ENCODE peak calls at places on chromosome 19, in ten cellular contexts. J is HT1080; I is HL-60; T is Daoy; S is NCI-H2081; C is EH; N is frontal cortex; W is fibroblast of lung; Z is Peyer's patch; G is stimulated activated CD4-positive, alpha-beta T cell treated with anti-CD3 and anti-CD28 coated beads, Interleukin-4, amount 100 ng/mL, for 1 hour. H is an unnamed sample.

GRCh38 chr19:13056052-13056660 is 46.5 kb downstream of the LYL1 start:
- DNase-seq in J (peak; percentile 97), I (no peak), T (peak; percentile 96), S (no peak), C (peak; percentile 80), N (no peak), W (peak; percentile 92), Z (no peak), G (no peak), H (no peak)

GRCh38 chr19:51135004-51135403 is 7.1 kb upstream of the SIGLEC7 start:
- DNase-seq in J (no peak), I (no peak), T (no peak), S (no peak), C (no peak), N (no peak), W (no peak), Z (no peak), G (no peak), H (no peak)

GRCh38 chr19:50705422-50706019 is 14.1 kb downstream of the SHANK1 start:
- DNase-seq in J (peak; percentile 91), I (peak; percentile 47), T (peak; percentile 88), S (no peak), C (peak; percentile 84), N (peak; percentile 83), W (peak; percentile 24), Z (no peak), G (no peak), H (peak; percentile 31)

GRCh38 chr19:23804676-23805075 is 46.0 kb upstream of the ZNF681 start:
- DNase-seq in J (no peak), I (no peak), T (no peak), S (no peak), C (no peak), N (no peak), W (no peak), Z (no peak), G (no peak), H (no peak)

GRCh38 chr19:39212377-39212742 is 8.3 kb upstream of the SYCN start:
- DNase-seq in J (peak; percentile 33), I (peak; percentile 47), T (peak; percentile 49), S (peak; percentile 5), C (no peak), N (no peak), W (no peak), Z (peak; percentile 36), G (peak; percentile 61), H (no peak)

GRCh38 chr19:19817357-19817756 is 4.2 kb downstream of the ZNF506 start:
- DNase-seq in J (no peak), I (peak; percentile 2), T (no peak), S (no peak), C (no peak), N (no peak), W (no peak), Z (peak; percentile 37), G (peak; percentile 38), H (no peak)

GRCh38 chr19:12064266-12065099 is at the start of gene ZNF844:
- DNase-seq in J (no peak), I (no peak), T (peak; percentile 87), S (peak; percentile 56), C (peak; percentile 90), N (peak; percentile 97), W (peak; percentile 85), Z (peak; percentile 97), G (peak; percentile 79), H (peak; percentile 57)

GRCh38 chr19:17424743-17425365 is 5.0 kb downstream of the MVB12A start:
- DNase-seq in J (no peak), I (peak; percentile 28), T (peak; percentile 59), S (no peak), C (peak; percentile 38), N (peak; percentile 74), W (peak; percentile 36), Z (no peak), G (no peak), H (no peak)

GRCh38 chr19:47309608-47310007 is at the start of gene C5AR1:
- DNase-seq in J (no peak), I (peak; percentile 54), T (no peak), S (no peak), C (no peak), N (no peak), W (no peak), Z (no peak), G (no peak), H (peak; percentile 37)

GRCh38 chr19:19217110-19217509 is 5.4 kb downstream of the NCAN start:
- DNase-seq in J (peak; percentile 67), I (no peak), T (peak; percentile 44), S (peak; percentile 6), C (peak; percentile 12), N (no peak), W (peak; percentile 20), Z (no peak), G (no peak), H (no peak)

GRCh38 chr19:40530091-40530901 is 46.4 kb upstream of the SHKBP1 start:
- DNase-seq in J (no peak), I (no peak), T (peak; percentile 40), S (no peak), C (no peak), N (peak; percentile 74), W (no peak), Z (no peak), G (no peak), H (no peak)

GRCh38 chr19:28217064-28217463 is 995.9 kb downstream of the UQCRFS1 start:
- DNase-seq in J (no peak), I (no peak), T (no peak), S (no peak), C (no peak), N (no peak), W (no peak), Z (no peak), G (no peak), H (no peak)

GRCh38 chr19:2819540-2820111 is at the start of gene ZNF554:
- DNase-seq in J (peak; percentile 91), I (peak; percentile 95), T (peak; percentile 97), S (peak; percentile 96), C (peak; percentile 93), N (peak; percentile 96), W (peak; percentile 88), Z (peak; percentile 96), G (peak; percentile 99), H (peak; percentile 79)

GRCh38 chr19:7258042-7258839 is 36.0 kb downstream of the INSR start:
- DNase-seq in J (no peak), I (no peak), T (no peak), S (no peak), C (no peak), N (no peak), W (no peak), Z (no peak), G (no peak), H (no peak)

GRCh38 chr19:19860756-19861390 is 4.8 kb upstream of the ZNF253 start:
- DNase-seq in J (no peak), I (no peak), T (peak; percentile 20), S (no peak), C (peak; percentile 0), N (no peak), W (peak; percentile 3), Z (peak; percentile 91), G (peak; percentile 44), H (no peak)

GRCh38 chr19:1779604-1779973 is 26.3 kb downstream of the ONECUT3 start:
- DNase-seq in J (no peak), I (no peak), T (no peak), S (no peak), C (no peak), N (no peak), W (no peak), Z (no peak), G (no peak), H (no peak)

GRCh38 chr19:57664269-57665127 is 4.2 kb upstream of the ZSCAN4 start:
- DNase-seq in J (peak; percentile 15), I (peak; percentile 23), T (peak; percentile 56), S (no peak), C (peak; percentile 63), N (peak; percentile 63), W (peak; percentile 50), Z (no peak), G (no peak), H (no peak)

GRCh38 chr19:12783849-12784393 is 7.4 kb upstream of the JUNB start:
- DNase-seq in J (no peak), I (no peak), T (no peak), S (no peak), C (peak; percentile 64), N (no peak), W (no peak), Z (no peak), G (no peak), H (no peak)

GRCh38 chr19:31319465-31319864 is 29.8 kb downstream of the TSHZ3 start:
- DNase-seq in J (no peak), I (no peak), T (no peak), S (no peak), C (no peak), N (no peak), W (no peak), Z (no peak), G (no peak), H (no peak)

GRCh38 chr19:23343434-23344010 is 51.7 kb downstream of the ZNF91 start:
- DNase-seq in J (no peak), I (no peak), T (no peak), S (no peak), C (no peak), N (no peak), W (peak; percentile 7), Z (no peak), G (no peak), H (no peak)

GRCh38 chr19:10191347-10191746 is 3.4 kb downstream of the DNMT1 start:
- DNase-seq in J (peak; percentile 21), I (no peak), T (peak; percentile 44), S (no peak), C (peak; percentile 85), N (no peak), W (peak; percentile 91), Z (no peak), G (no peak), H (no peak)

GRCh38 chr19:40286235-40286530 is 1.0 kb upstream of the AKT2 start:
- DNase-seq in J (no peak), I (no peak), T (no peak), S (no peak), C (no peak), N (no peak), W (no peak), Z (no peak), G (no peak), H (no peak)

GRCh38 chr19:48501961-48502719 is 9.5 kb downstream of the LMTK3 start:
- DNase-seq in J (no peak), I (peak; percentile 84), T (peak; percentile 76), S (peak; percentile 87), C (peak; percentile 59), N (no peak), W (no peak), Z (peak; percentile 79), G (peak; percentile 72), H (peak; percentile 64)

H was measured in GF-D8.